ENCODE peak calls at places on chromosomes 16 and 17, in eight cellular contexts. One of them, this sample, is unnamed.

GRCh38 chr16:7013990-7014389 is 318.7 kb upstream of the RBFOX1 start:
- DNase-seq in HCT116: no peak
- DNase-seq in NB4: peak; percentile 30
- DNase-seq in A549: no peak
- DNase-seq in IMR-90: peak; percentile 5
- DNase-seq in breast epithelium: no peak
- DNase-seq in uterus: no peak
- DNase-seq in esophagus muscularis mucosa: no peak
- DNase-seq in this sample: no peak

GRCh38 chr17:64160378-64160777 is 30.4 kb upstream of the ERN1 start:
- DNase-seq in HCT116: no peak
- DNase-seq in NB4: no peak
- DNase-seq in A549: no peak
- DNase-seq in IMR-90: no peak
- DNase-seq in breast epithelium: no peak
- DNase-seq in uterus: no peak
- DNase-seq in esophagus muscularis mucosa: no peak
- DNase-seq in this sample: peak; percentile 74

GRCh38 chr16:86356804-86357203 is 153.5 kb upstream of the FOXF1 start:
- DNase-seq in HCT116: no peak
- DNase-seq in NB4: no peak
- DNase-seq in A549: no peak
- DNase-seq in IMR-90: no peak
- DNase-seq in breast epithelium: no peak
- DNase-seq in uterus: no peak
- DNase-seq in esophagus muscularis mucosa: no peak
- DNase-seq in this sample: no peak

GRCh38 chr17:28170771-28171170 is 128.3 kb downstream of the NLK start:
- DNase-seq in HCT116: no peak
- DNase-seq in NB4: no peak
- DNase-seq in A549: no peak
- DNase-seq in IMR-90: no peak
- DNase-seq in breast epithelium: no peak
- DNase-seq in uterus: no peak
- DNase-seq in esophagus muscularis mucosa: no peak
- DNase-seq in this sample: no peak

GRCh38 chr17:18159551-18160120 is 24.0 kb upstream of the ALKBH5 start:
- DNase-seq in HCT116: no peak
- DNase-seq in NB4: no peak
- DNase-seq in A549: no peak
- DNase-seq in IMR-90: peak; percentile 20
- DNase-seq in breast epithelium: no peak
- DNase-seq in uterus: no peak
- DNase-seq in esophagus muscularis mucosa: no peak
- DNase-seq in this sample: no peak

GRCh38 chr17:78679495-78680395 is 102.3 kb downstream of the CYTH1 start:
- DNase-seq in HCT116: no peak
- DNase-seq in NB4: no peak
- DNase-seq in A549: no peak
- DNase-seq in IMR-90: no peak
- DNase-seq in breast epithelium: no peak
- DNase-seq in uterus: no peak
- DNase-seq in esophagus muscularis mucosa: no peak
- DNase-seq in this sample: no peak

GRCh38 chr16:726438-727290 is at the start of the genes CCDC78 and HAGHL:
- DNase-seq in HCT116: no peak
- DNase-seq in NB4: peak; percentile 80
- DNase-seq in A549: no peak
- DNase-seq in IMR-90: peak; percentile 34
- DNase-seq in breast epithelium: no peak
- DNase-seq in uterus: no peak
- DNase-seq in esophagus muscularis mucosa: no peak
- DNase-seq in this sample: no peak

GRCh38 chr16:89359296-89360147 is 130.8 kb downstream of the ANKRD11 start:
- DNase-seq in HCT116: no peak
- DNase-seq in NB4: no peak
- DNase-seq in A549: no peak
- DNase-seq in IMR-90: no peak
- DNase-seq in breast epithelium: no peak
- DNase-seq in uterus: no peak
- DNase-seq in esophagus muscularis mucosa: no peak
- DNase-seq in this sample: no peak

GRCh38 chr17:19448341-19449268 is 37.6 kb downstream of the RNF112 start:
- DNase-seq in HCT116: no peak
- DNase-seq in NB4: no peak
- DNase-seq in A549: no peak
- DNase-seq in IMR-90: peak; percentile 99
- DNase-seq in breast epithelium: peak; percentile 71
- DNase-seq in uterus: peak; percentile 71
- DNase-seq in esophagus muscularis mucosa: no peak
- DNase-seq in this sample: no peak

GRCh38 chr17:46035112-46035818 is 36.2 kb downstream of the STH start:
- DNase-seq in HCT116: no peak
- DNase-seq in NB4: no peak
- DNase-seq in A549: no peak
- DNase-seq in IMR-90: no peak
- DNase-seq in breast epithelium: no peak
- DNase-seq in uterus: no peak
- DNase-seq in esophagus muscularis mucosa: no peak
- DNase-seq in this sample: no peak

DNA sequence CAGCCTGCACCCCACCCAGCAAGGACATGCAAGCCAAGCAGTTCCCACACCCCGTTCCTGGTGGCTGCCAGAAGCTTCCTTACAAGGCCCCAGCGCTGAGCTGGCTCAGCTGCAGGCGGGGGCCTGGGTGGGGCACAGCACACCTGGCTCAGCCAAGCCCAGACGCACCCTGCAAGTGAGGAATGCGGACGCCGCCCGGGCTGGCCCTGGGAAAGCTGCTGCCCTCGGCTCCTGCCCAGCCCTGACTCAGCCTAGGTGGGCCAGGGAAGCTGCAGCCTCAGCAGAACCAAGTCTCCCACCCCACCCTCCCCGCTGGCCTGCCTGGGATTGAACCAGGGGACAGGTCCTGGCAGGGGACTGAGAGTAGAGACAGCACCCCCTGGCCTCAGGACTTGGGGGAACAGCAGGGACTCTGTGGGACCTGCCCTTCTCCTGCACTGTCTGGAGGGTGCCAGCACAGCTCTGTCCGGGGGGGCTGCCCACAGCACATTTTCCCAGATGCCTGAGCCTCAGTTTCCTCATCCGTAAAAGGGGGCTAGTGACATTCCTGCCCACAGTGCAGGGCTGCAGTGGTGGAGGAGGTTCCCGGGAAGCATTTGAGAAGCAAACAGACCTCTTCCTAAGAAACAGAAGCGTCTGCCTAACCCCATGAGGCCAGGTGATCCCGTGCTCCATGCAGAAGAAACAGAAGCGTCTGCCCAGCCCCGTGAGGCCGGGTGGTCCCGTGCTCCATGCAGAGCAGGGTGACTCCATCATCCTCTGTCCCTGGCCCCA is 29.9 kb upstream of the KRT17 start:
- DNase-seq in HCT116: peak; percentile 69
- DNase-seq in NB4: no peak
- DNase-seq in A549: peak; percentile 38
- DNase-seq in IMR-90: no peak
- DNase-seq in breast epithelium: peak; percentile 97
- DNase-seq in uterus: no peak
- DNase-seq in esophagus muscularis mucosa: no peak
- DNase-seq in this sample: peak; percentile 94
- TF ChIP-seq CTCF in HCT116: no peak
- TF ChIP-seq CTCF in NB4: no peak
- TF ChIP-seq CTCF in A549: no peak
- TF ChIP-seq CTCF in IMR-90: no peak
- TF ChIP-seq CTCF in breast epithelium: no peak
- TF ChIP-seq CTCF in uterus: no peak
- TF ChIP-seq CTCF in esophagus muscularis mucosa: no peak
- TF ChIP-seq CTCF in this sample: no peak

GRCh38 chr17:32498362-32498761 is 11.6 kb downstream of the CDK5R1 start:
- DNase-seq in HCT116: no peak
- DNase-seq in NB4: no peak
- DNase-seq in A549: no peak
- DNase-seq in IMR-90: no peak
- DNase-seq in breast epithelium: no peak
- DNase-seq in uterus: no peak
- DNase-seq in esophagus muscularis mucosa: no peak
- DNase-seq in this sample: no peak

GRCh38 chr17:32497431-32498205 is 10.8 kb downstream of the CDK5R1 start:
- DNase-seq in HCT116: no peak
- DNase-seq in NB4: no peak
- DNase-seq in A549: no peak
- DNase-seq in IMR-90: no peak
- DNase-seq in breast epithelium: no peak
- DNase-seq in uterus: no peak
- DNase-seq in esophagus muscularis mucosa: no peak
- DNase-seq in this sample: peak; percentile 76

GRCh38 chr17:32494621-32495346 is 8.0 kb downstream of the CDK5R1 start:
- DNase-seq in HCT116: no peak
- DNase-seq in NB4: no peak
- DNase-seq in A549: no peak
- DNase-seq in IMR-90: no peak
- DNase-seq in breast epithelium: no peak
- DNase-seq in uterus: no peak
- DNase-seq in esophagus muscularis mucosa: no peak
- DNase-seq in this sample: no peak

GRCh38 chr17:32495347-32496253 is 8.8 kb downstream of the CDK5R1 start:
- DNase-seq in HCT116: no peak
- DNase-seq in NB4: no peak
- DNase-seq in A549: no peak
- DNase-seq in IMR-90: peak; percentile 30
- DNase-seq in breast epithelium: no peak
- DNase-seq in uterus: peak; percentile 43
- DNase-seq in esophagus muscularis mucosa: no peak
- DNase-seq in this sample: peak; percentile 80

DNA sequence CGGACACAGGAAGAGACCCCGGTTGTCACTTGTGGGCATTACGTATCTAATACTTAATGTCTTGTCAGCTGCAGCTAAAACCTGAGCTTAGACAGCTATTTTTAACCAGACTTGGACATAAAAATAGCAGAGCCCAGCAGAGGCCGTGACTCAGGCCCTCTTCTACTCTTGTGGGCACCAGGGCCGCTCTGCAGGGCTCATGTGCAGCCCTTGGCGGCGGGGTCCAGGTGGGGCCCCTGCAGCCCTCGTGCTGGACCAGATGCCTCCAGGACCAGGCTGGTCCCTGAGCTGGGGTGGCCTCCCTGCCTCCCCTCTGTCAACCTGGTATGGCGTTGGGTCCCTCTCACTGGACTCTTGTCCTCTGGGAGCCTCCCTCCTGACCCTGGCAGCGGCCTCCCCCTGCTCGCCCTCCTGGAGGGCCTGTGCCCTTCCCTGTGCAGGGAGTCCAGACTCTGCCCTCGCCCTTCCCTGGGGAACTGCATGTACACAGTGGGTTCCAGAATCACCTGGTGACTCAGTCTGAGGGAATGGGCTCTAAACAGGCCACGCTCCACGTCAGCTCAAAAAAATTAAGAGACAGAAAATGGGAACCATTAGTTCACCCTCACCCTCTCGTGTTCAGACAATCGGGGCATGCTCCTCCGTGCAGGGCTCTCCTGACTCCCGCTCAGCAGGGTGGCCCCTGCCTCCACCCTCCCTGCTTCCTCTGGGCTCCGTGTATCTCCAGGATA is 9.7 kb downstream of the CDK5R1 start:
- DNase-seq in HCT116: no peak
- DNase-seq in NB4: no peak
- DNase-seq in A549: no peak
- DNase-seq in IMR-90: peak; percentile 68
- DNase-seq in breast epithelium: no peak
- DNase-seq in uterus: no peak
- DNase-seq in esophagus muscularis mucosa: no peak
- DNase-seq in this sample: no peak
- TF ChIP-seq POLR2A in HCT116: no peak
- TF ChIP-seq POLR2A in NB4: no peak
- TF ChIP-seq POLR2A in A549: no peak
- TF ChIP-seq POLR2A in IMR-90: no peak
- TF ChIP-seq POLR2A in breast epithelium: no peak
- TF ChIP-seq POLR2A in uterus: no peak
- TF ChIP-seq POLR2A in esophagus muscularis mucosa: no peak
- TF ChIP-seq POLR2A in this sample: no peak

GRCh38 chr17:75764711-75765421 is at the start of gene GALK1:
- DNase-seq in HCT116: no peak
- DNase-seq in NB4: peak; percentile 86
- DNase-seq in A549: peak; percentile 81
- DNase-seq in IMR-90: peak; percentile 55
- DNase-seq in breast epithelium: no peak
- DNase-seq in uterus: peak; percentile 76
- DNase-seq in esophagus muscularis mucosa: no peak
- DNase-seq in this sample: peak; percentile 95
- TF ChIP-seq CTCF in HCT116: peak; percentile 65
- TF ChIP-seq CTCF in NB4: peak; percentile 54
- TF ChIP-seq CTCF in A549: peak; percentile 65
- TF ChIP-seq CTCF in IMR-90: peak; percentile 61
- TF ChIP-seq CTCF in breast epithelium: no peak
- TF ChIP-seq CTCF in uterus: no peak
- TF ChIP-seq CTCF in esophagus muscularis mucosa: peak; percentile 65
- TF ChIP-seq CTCF in this sample: no peak

GRCh38 chr17:2400474-2400866 is 390 bp downstream of the MNT start:
- DNase-seq in HCT116: no peak
- DNase-seq in NB4: peak; percentile 70
- DNase-seq in A549: no peak
- DNase-seq in IMR-90: no peak
- DNase-seq in breast epithelium: no peak
- DNase-seq in uterus: peak; percentile 56
- DNase-seq in esophagus muscularis mucosa: no peak
- DNase-seq in this sample: no peak

GRCh38 chr17:2399572-2400473 is 1.0 kb downstream of the MNT start:
- DNase-seq in HCT116: peak; percentile 89
- DNase-seq in NB4: peak; percentile 91
- DNase-seq in A549: peak; percentile 96
- DNase-seq in IMR-90: peak; percentile 94
- DNase-seq in breast epithelium: peak; percentile 97
- DNase-seq in uterus: peak; percentile 96
- DNase-seq in esophagus muscularis mucosa: peak; percentile 98
- DNase-seq in this sample: peak; percentile 99

GRCh38 chr17:2401426-2402221 is 764 bp upstream of the MNT start:
- DNase-seq in HCT116: peak; percentile 98
- DNase-seq in NB4: peak; percentile 97
- DNase-seq in A549: peak; percentile 98
- DNase-seq in IMR-90: peak; percentile 99
- DNase-seq in breast epithelium: peak; percentile 100
- DNase-seq in uterus: peak; percentile 100
- DNase-seq in esophagus muscularis mucosa: peak; percentile 100
- DNase-seq in this sample: peak; percentile 100

GRCh38 chr17:2402517-2402916 is 1.7 kb upstream of the MNT start:
- DNase-seq in HCT116: no peak
- DNase-seq in NB4: no peak
- DNase-seq in A549: no peak
- DNase-seq in IMR-90: no peak
- DNase-seq in breast epithelium: peak; percentile 51
- DNase-seq in uterus: no peak
- DNase-seq in esophagus muscularis mucosa: no peak
- DNase-seq in this sample: peak; percentile 87

DNA sequence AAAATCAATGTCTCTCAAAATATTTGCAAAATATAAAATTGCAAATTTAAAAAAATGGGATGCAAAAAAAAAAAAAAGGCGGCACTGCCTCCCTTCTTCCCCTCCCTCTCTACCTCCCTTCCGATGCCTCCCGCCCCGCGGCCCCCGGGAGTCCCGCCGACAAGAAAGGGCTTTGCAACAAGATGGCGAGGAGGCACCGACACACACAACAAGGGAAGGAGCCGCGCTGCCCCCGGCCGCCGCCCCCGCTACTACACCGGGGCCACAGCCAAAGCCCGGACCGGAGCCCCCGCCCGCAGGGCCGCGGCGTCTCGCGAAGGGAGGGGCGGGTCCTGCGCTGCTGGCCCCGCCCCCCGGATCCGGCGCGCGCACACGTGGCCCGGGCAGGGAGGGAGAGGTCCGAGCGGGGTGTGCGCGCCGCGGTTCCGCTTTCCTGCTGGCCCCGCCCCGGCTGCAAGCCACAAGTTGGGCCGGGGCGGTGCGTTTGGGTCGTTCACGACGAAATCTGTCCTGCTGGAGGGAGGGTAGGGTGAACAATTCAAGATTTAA is at the start of gene MNT:
- DNase-seq in HCT116: peak; percentile 82
- DNase-seq in NB4: peak; percentile 92
- DNase-seq in A549: peak; percentile 93
- DNase-seq in IMR-90: peak; percentile 92
- DNase-seq in breast epithelium: peak; percentile 94
- DNase-seq in uterus: peak; percentile 94
- DNase-seq in esophagus muscularis mucosa: peak; percentile 98
- DNase-seq in this sample: peak; percentile 99
- TF ChIP-seq POLR2A in HCT116: no peak
- TF ChIP-seq POLR2A in NB4: peak; percentile 42
- TF ChIP-seq POLR2A in A549: peak; percentile 18
- TF ChIP-seq POLR2A in IMR-90: peak; percentile 85
- TF ChIP-seq POLR2A in breast epithelium: no peak
- TF ChIP-seq POLR2A in uterus: peak; percentile 75
- TF ChIP-seq POLR2A in esophagus muscularis mucosa: peak; percentile 70
- TF ChIP-seq POLR2A in this sample: no peak

This sample was measured in lower leg skin.